ENCODE peak calls at places on chromosomes 3 and 15, in seven cellular contexts. C is breast epithelium, F is stomach, D is dorsolateral prefrontal cortex, T is RWPE1, J is A549, V is IMR-90. L is an unnamed sample.
A peak's percentile ranks its signal among the peaks of the same experiment; 100 is the strongest.

GRCh38 chr3:187811580-187812250 is 66.4 kb upstream of the BCL6 start:
- DNase-seq in C (no peak), F (no peak), D (no peak), T (peak; percentile 68), J (peak; percentile 9), V (peak; percentile 92), L (no peak)

GRCh38 chr3:28646435-28646834 is 297.8 kb upstream of the AZI2 start:
- DNase-seq in C (no peak), F (no peak), D (no peak), T (no peak), J (no peak), V (no peak), L (no peak)

GRCh38 chr15:75207618-75208500 is 6.2 kb downstream of the C15orf39 start:
- DNase-seq in C (no peak), F (no peak), D (peak; percentile 49), T (no peak), J (no peak), V (no peak), L (no peak)

GRCh38 chr3:81909756-81910155 is 148.3 kb upstream of the GBE1 start:
- DNase-seq in C (no peak), F (no peak), D (no peak), T (no peak), J (no peak), V (no peak), L (no peak)

GRCh38 chr3:143331336-143331735 is 211.8 kb downstream of the CHST2 start:
- DNase-seq in C (no peak), F (no peak), D (no peak), T (no peak), J (no peak), V (no peak), L (peak; percentile 33)

GRCh38 chr15:44812029-44812517 is 75.7 kb downstream of the TRIM69 start:
- DNase-seq in C (no peak), F (peak; percentile 76), D (no peak), T (no peak), J (no peak), V (no peak), L (no peak)

GRCh38 chr3:15148614-15149013 is 49.7 kb upstream of the RBSN start:
- DNase-seq in C (no peak), F (no peak), D (no peak), T (no peak), J (peak; percentile 11), V (no peak), L (no peak)

GRCh38 chr15:73766598-73766997 is 13.4 kb upstream of the INSYN1 start:
- DNase-seq in C (no peak), F (no peak), D (no peak), T (no peak), J (no peak), V (no peak), L (no peak)

GRCh38 chr3:115386347-115386746 is 237.0 kb upstream of the GAP43 start:
- DNase-seq in C (no peak), F (no peak), D (no peak), T (no peak), J (no peak), V (no peak), L (no peak)

GRCh38 chr3:156677120-156677479 is 2.7 kb downstream of the TIPARP start:
- DNase-seq in C (no peak), F (no peak), D (no peak), T (no peak), J (no peak), V (no peak), L (no peak)

DNA sequence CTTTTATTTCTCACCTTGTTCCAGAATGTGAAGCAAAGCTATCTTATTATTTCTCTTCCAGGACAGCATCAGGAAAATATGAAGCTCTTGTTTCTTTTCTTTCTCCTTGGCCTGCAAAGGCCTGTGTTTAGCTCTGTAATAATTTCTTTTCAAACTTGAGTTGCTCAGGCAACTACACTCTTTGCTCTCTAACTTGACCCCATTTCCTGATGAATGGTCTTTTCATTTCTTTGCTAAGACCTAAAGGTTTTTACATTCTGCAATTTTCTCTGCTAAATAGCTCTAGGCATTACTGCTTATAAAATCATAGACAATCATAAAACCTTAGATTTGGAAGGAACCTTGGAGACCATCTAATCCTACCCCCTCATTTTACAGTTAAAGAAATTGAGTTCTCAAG is 26.2 kb upstream of the ZNF770 start:
- DNase-seq in C (no peak), F (no peak), D (no peak), T (no peak), J (no peak), V (no peak), L (no peak)
- H3K27ac ChIP-seq in C (no peak overlapping the region), F (no peak overlapping the region), D (peak overlapping the region; percentile 21), T (no peak overlapping the region), J (no peak overlapping the region), V (no peak overlapping the region), L (no peak overlapping the region)

DNA sequence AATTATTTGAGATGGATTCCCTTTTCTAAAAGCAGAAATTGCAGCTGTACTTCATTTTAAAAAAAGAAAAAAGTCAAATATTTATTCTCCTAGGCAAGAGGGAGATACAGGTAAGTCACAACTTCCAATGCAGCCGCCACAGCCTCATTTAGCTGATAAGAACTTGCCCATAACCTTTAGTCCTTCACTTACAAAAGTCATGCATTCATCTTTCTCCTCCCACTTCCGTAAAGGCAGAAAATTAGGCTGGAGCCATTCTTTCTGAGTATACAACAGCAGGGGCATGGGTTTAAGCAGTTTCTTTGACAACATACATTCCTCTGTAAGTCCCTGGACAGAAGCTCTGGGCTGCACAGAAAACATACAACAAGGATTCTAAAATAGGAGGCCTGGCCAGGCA is 4.3 kb downstream of the SUCLG2 start:
- DNase-seq in C (no peak), F (peak; percentile 59), D (no peak), T (no peak), J (no peak), V (no peak), L (no peak)
- H3K27ac ChIP-seq in C (no peak overlapping the region), F (peak overlapping the region; percentile 76), D (no peak overlapping the region), T (no peak overlapping the region), J (peak overlapping the region; percentile 97), V (no peak overlapping the region), L (no peak overlapping the region)

DNA sequence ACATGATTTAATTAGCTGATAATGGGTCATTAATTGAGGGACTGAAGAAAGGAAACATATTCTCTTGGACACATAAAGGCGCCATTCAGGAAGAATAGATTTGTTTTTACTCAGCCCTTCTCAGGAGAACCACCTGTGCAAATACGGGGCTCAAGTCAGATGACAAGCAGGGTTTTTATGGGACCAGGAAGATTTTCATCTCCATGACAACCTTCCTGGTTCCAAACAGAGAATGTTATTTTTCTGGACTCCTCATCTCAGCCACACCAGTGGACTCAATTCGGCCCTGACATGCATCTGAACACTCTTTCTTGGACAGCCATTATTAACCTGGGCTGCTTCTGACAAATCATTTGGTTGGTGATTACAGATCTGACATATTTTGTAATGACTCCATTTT is 120.5 kb downstream of the PDZRN3 start:
- DNase-seq in C (no peak), F (no peak), D (no peak), T (no peak), J (no peak), V (no peak), L (no peak)
- H3K27ac ChIP-seq in C (no peak overlapping the region), F (no peak overlapping the region), D (no peak overlapping the region), T (no peak overlapping the region), J (no peak overlapping the region), V (peak overlapping the region; percentile 70), L (no peak overlapping the region)

GRCh38 chr3:52608337-52608736 is 71.9 kb downstream of the UQCC5 start:
- DNase-seq in C (no peak), F (no peak), D (no peak), T (no peak), J (no peak), V (no peak), L (no peak)
- H3K27ac ChIP-seq in C (no peak overlapping the region), F (no peak overlapping the region), D (no peak overlapping the region), T (no peak overlapping the region), J (peak overlapping the region; percentile 60), V (no peak overlapping the region), L (no peak overlapping the region)

L was measured in substantia nigra.